ENCODE peak calls at places on chromosomes 1 and 21, in seven cellular contexts. L, R, Q, Y, B, M and O are unnamed samples.
A peak's percentile ranks its signal among the peaks of the same experiment; 100 is the strongest.

GRCh38 chr1:218349365-218350021 is 4.4 kb downstream of the TGFB2 start:
- DNase-seq in L (peak; percentile 74), R (no peak), Q (peak; percentile 59), Y (no peak), B (no peak), M (no peak), O (no peak)

GRCh38 chr1:54280652-54281051 is 80.7 kb downstream of the MRPL37 start:
- DNase-seq in L (no peak), R (no peak), Q (no peak), Y (no peak), B (peak; percentile 24), M (no peak), O (no peak)

GRCh38 chr21:39364949-39365348 is 16.1 kb upstream of the HMGN1 start:
- DNase-seq in L (no peak), R (no peak), Q (no peak), Y (no peak), B (no peak), M (no peak), O (no peak)

GRCh38 chr1:231200417-231201031 is 38.7 kb downstream of the TRIM67 start:
- DNase-seq in L (no peak), R (no peak), Q (no peak), Y (no peak), B (peak; percentile 27), M (no peak), O (peak; percentile 16)

GRCh38 chr21:38258803-38259485 is 2.2 kb downstream of the KCNJ15 start:
- DNase-seq in L (peak; percentile 22), R (no peak), Q (no peak), Y (no peak), B (peak; percentile 88), M (no peak), O (no peak)

GRCh38 chr1:116359871-116360270 is 13.2 kb upstream of the ATP1A1 start:
- DNase-seq in L (no peak), R (no peak), Q (no peak), Y (no peak), B (no peak), M (no peak), O (no peak)

GRCh38 chr1:84166797-84167196 is 22.7 kb downstream of the PRKACB start:
- DNase-seq in L (no peak), R (no peak), Q (no peak), Y (no peak), B (no peak), M (no peak), O (no peak)

GRCh38 chr21:15128267-15128666 is 63.5 kb upstream of the NRIP1 start:
- DNase-seq in L (no peak), R (no peak), Q (no peak), Y (no peak), B (no peak), M (no peak), O (no peak)

GRCh38 chr1:222926566-222926965 is 111.7 kb downstream of the DISP1 start:
- DNase-seq in L (peak; percentile 77), R (no peak), Q (no peak), Y (no peak), B (peak; percentile 91), M (no peak), O (no peak)

GRCh38 chr21:38980416-38981319 is 174.9 kb downstream of the ETS2 start:
- DNase-seq in L (no peak), R (no peak), Q (no peak), Y (no peak), B (no peak), M (no peak), O (no peak)

GRCh38 chr1:43997295-43997694 is 5.9 kb downstream of the CCDC24 start:
- DNase-seq in L (no peak), R (no peak), Q (no peak), Y (peak; percentile 18), B (no peak), M (no peak), O (no peak)

GRCh38 chr1:230359992-230360391 is 66.1 kb downstream of the PGBD5 start:
- DNase-seq in L (peak; percentile 93), R (no peak), Q (no peak), Y (peak; percentile 77), B (peak; percentile 77), M (no peak), O (peak; percentile 68)

GRCh38 chr1:193538690-193539089 is 352.3 kb upstream of the B3GALT2 start:
- DNase-seq in L (no peak), R (no peak), Q (no peak), Y (no peak), B (no peak), M (no peak), O (no peak)

GRCh38 chr1:225840223-225840610 is 30.3 kb downstream of the EPHX1 start:
- DNase-seq in L (no peak), R (no peak), Q (no peak), Y (no peak), B (no peak), M (no peak), O (no peak)

GRCh38 chr1:108643492-108644333 is 17.2 kb downstream of the HENMT1 start:
- DNase-seq in L (peak; percentile 75), R (no peak), Q (peak; percentile 78), Y (peak; percentile 69), B (peak; percentile 86), M (peak; percentile 80), O (peak; percentile 46)

GRCh38 chr1:108801101-108801500 is 54.6 kb downstream of the STXBP3 start:
- DNase-seq in L (no peak), R (no peak), Q (peak; percentile 46), Y (no peak), B (peak; percentile 46), M (no peak), O (no peak)

GRCh38 chr1:165222580-165222979 is 133.9 kb downstream of the LMX1A start:
- DNase-seq in L (no peak), R (no peak), Q (no peak), Y (no peak), B (no peak), M (no peak), O (peak; percentile 23)

GRCh38 chr1:57987507-57987906 is 559.0 kb downstream of the OMA1 start:
- DNase-seq in L (no peak), R (no peak), Q (no peak), Y (no peak), B (no peak), M (peak; percentile 30), O (no peak)

GRCh38 chr1:42979037-42979432 is 20.4 kb upstream of the SLC2A1 start:
- DNase-seq in L (no peak), R (no peak), Q (no peak), Y (no peak), B (no peak), M (peak; percentile 32), O (no peak)

GRCh38 chr1:24925082-24925779 is 4.8 kb downstream of the RUNX3 start:
- DNase-seq in L (no peak), R (no peak), Q (no peak), Y (no peak), B (no peak), M (no peak), O (no peak)

GRCh38 chr21:31444061-31444460 is 100.0 kb upstream of the TIAM1 start:
- DNase-seq in L (no peak), R (no peak), Q (no peak), Y (no peak), B (peak; percentile 19), M (no peak), O (no peak)

GRCh38 chr1:28130901-28131300 is 42.5 kb upstream of the EYA3 start:
- DNase-seq in L (no peak), R (no peak), Q (no peak), Y (no peak), B (no peak), M (no peak), O (no peak)

GRCh38 chr1:28134651-28135207 is 41.8 kb downstream of the PTAFR start:
- DNase-seq in L (no peak), R (no peak), Q (no peak), Y (no peak), B (no peak), M (no peak), O (no peak)

GRCh38 chr1:28135910-28136635 is 40.4 kb downstream of the PTAFR start:
- DNase-seq in L (no peak), R (no peak), Q (no peak), Y (peak; percentile 61), B (no peak), M (no peak), O (no peak)

GRCh38 chr1:28129150-28129549 is 40.7 kb upstream of the EYA3 start:
- DNase-seq in L (peak; percentile 96), R (no peak), Q (no peak), Y (peak; percentile 92), B (peak; percentile 21), M (no peak), O (peak; percentile 99)

DNA sequence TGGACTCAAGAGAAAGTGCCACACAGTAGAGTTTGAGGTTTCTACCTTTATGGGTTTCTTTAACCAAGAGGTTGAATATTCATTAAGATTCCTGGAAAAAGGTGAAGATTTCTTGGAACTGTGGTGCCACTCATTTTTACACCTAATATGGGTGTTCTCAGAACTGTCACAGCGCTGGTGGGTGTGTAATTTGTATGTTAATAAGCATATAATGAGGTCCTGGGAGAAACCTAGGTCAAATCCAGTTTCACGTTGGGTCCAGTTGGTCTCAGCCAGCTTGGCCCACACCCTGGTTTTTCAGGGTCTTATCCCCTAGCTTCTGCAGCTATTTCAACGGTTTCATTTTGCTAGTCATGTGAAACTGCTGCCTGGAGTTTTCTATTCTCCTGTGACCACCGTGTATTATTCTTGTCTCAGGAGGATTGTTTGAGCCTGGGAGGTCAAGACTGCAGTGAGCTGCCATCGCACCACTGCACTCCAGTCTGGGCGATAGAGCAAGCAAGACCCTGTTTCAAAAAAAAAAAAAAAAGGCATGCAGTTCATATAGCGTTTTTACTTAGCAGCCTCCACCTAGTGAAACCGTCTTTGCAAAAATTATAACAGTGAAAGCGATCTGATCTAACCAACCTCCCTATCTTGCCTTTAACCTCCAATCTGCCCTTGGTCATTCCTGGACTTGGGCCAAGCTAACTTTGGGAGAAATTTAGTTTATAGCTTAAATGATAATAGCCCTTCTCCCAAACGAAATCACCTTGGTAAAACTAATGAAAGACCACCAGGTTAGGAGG is 43.9 kb upstream of the EYA3 start:
- DNase-seq in L (no peak), R (no peak), Q (no peak), Y (no peak), B (no peak), M (no peak), O (no peak)
- H3K79me2 ChIP-seq in L (no peaks in the 10 kb centered on the region), R (no peaks in the 10 kb centered on the region), Q (no peaks in the 10 kb centered on the region), Y (no peaks in the 10 kb centered on the region), B (no peaks in the 10 kb centered on the region), M (no peaks in the 10 kb centered on the region), O (no peaks in the 10 kb centered on the region)

GRCh38 chr1:1775364-1776226 is 2.7 kb downstream of the NADK start:
- DNase-seq in L (peak; percentile 9), R (peak; percentile 41), Q (no peak), Y (peak; percentile 8), B (no peak), M (peak; percentile 25), O (no peak)
- H3K79me2 ChIP-seq in L (peaks cover 74% of the 10 kb centered on the region), R (peaks cover 27% of the 10 kb centered on the region), Q (peaks cover 61% of the 10 kb centered on the region), Y (peaks cover 73% of the 10 kb centered on the region), B (peaks cover 54% of the 10 kb centered on the region), M (peaks cover 74% of the 10 kb centered on the region), O (peaks cover 73% of the 10 kb centered on the region)

GRCh38 chr1:51635611-51636010 is 18.7 kb downstream of the OSBPL9 start:
- DNase-seq in L (no peak), R (no peak), Q (no peak), Y (no peak), B (no peak), M (no peak), O (no peak)
- H3K79me2 ChIP-seq in L (peaks cover 79% of the 10 kb centered on the region), R (no peaks in the 10 kb centered on the region), Q (peaks cover 10% of the 10 kb centered on the region), Y (peaks cover 97% of the 10 kb centered on the region), B (peaks cover 6% of the 10 kb centered on the region), M (peaks cover 12% of the 10 kb centered on the region), O (peaks cover 57% of the 10 kb centered on the region)

DNA sequence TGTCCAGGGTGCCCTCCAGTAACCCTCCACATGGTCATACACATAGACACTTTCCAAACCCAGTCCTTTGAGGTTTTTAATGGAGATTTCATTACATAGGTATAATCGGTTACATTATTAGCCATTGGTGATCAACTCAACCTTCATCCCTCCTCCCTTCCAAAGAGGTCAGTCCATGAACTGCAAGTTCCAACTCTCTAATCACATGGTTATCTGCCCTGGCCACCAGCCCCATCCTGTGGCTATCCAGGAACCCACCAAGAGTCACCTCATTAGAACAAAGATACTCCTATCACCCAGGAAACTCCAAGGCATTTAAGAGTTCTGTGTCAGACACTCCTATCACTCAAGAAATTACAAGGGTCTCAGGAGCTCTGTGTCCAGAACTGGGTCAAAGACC is 12.2 kb downstream of the ATP1A4 start:
- DNase-seq in L (peak; percentile 23), R (no peak), Q (no peak), Y (no peak), B (no peak), M (no peak), O (peak; percentile 24)
- H3K79me2 ChIP-seq in L (no peaks in the 10 kb centered on the region), R (no peaks in the 10 kb centered on the region), Q (no peaks in the 10 kb centered on the region), Y (no peaks in the 10 kb centered on the region), B (no peaks in the 10 kb centered on the region), M (no peaks in the 10 kb centered on the region), O (no peaks in the 10 kb centered on the region)